ENCODE peak calls at places on chromosomes 13 and 19, in five cellular contexts. L is iris pigment epithelial cell, S is astrocyte, P is kidney, J is heart right ventricle. R is an unnamed sample.

GRCh38 chr13:89627991-89628390 is 1719.5 kb upstream of the MIR17HG start:
- DNase-seq in L (peak), S (peak), P (no peak), J (no peak), R (no peak)

GRCh38 chr13:40149611-40150283 is 494.3 kb downstream of the COG6 start:
- DNase-seq in L (peak), S (peak), P (no peak), J (no peak), R (peak)

GRCh38 chr19:41876847-41877489 is at the start of gene CD79A:
- DNase-seq in L (no peak), S (no peak), P (peak), J (no peak), R (peak)

GRCh38 chr19:33453207-33453736 is 68.3 kb downstream of the PEPD start:
- DNase-seq in L (no peak), S (no peak), P (no peak), J (no peak), R (no peak)

GRCh38 chr13:25468330-25469178 is 96.8 kb downstream of the ATP8A2 start:
- DNase-seq in L (no peak), S (peak), P (no peak), J (no peak), R (peak)

GRCh38 chr13:43766766-43767165 is 20.0 kb downstream of the ENOX1 start:
- DNase-seq in L (no peak), S (no peak), P (no peak), J (peak), R (peak)

GRCh38 chr13:34087791-34088190 is 269.8 kb downstream of the RFC3 start:
- DNase-seq in L (no peak), S (no peak), P (no peak), J (no peak), R (no peak)

GRCh38 chr19:31666126-31666525 is 316.9 kb upstream of the TSHZ3 start:
- DNase-seq in L (no peak), S (no peak), P (no peak), J (no peak), R (no peak)

GRCh38 chr13:110242615-110243014 is 64.3 kb downstream of the COL4A1 start:
- DNase-seq in L (no peak), S (no peak), P (no peak), J (no peak), R (no peak)

GRCh38 chr19:16216744-16217670 is 19.3 kb downstream of the AP1M1 start:
- DNase-seq in L (no peak), S (no peak), P (peak), J (no peak), R (no peak)

GRCh38 chr13:102978168-102978567 is 88.0 kb downstream of the SLC10A2 start:
- DNase-seq in L (peak), S (no peak), P (no peak), J (no peak), R (no peak)